ENCODE peak calls at places on chromosomes 1 and 21, in eight cellular contexts. B is ureter, T is HFFc6, L is head of caudate nucleus, M is GM04504, O is RCC 7860, N is mucosa of gallbladder, K is hypothalamus. D is an unnamed sample.

GRCh38 chr21:25934771-25935224 is 200.0 kb downstream of the GABPA start:
- DNase-seq in N (peak; percentile 51), M (peak; percentile 87), L (no peak), B (peak; percentile 70), T (peak; percentile 92), K (no peak), O (peak; percentile 93), D (no peak)

GRCh38 chr1:6465461-6466005 is 440 bp downstream of the TNFRSF25 start:
- DNase-seq in O (no peak), K (no peak), B (no peak), M (no peak), T (no peak), L (no peak), N (no peak), D (no peak)

GRCh38 chr1:156910309-156910782 is 10.1 kb upstream of the LRRC71 start:
- DNase-seq in B (no peak), M (no peak), L (peak; percentile 20), K (no peak), N (no peak), O (no peak), T (no peak), D (no peak)

GRCh38 chr1:163912491-163912890 is 590.7 kb downstream of the NUF2 start:
- DNase-seq in N (no peak), T (peak; percentile 10), B (no peak), M (peak; percentile 33), K (no peak), L (no peak), O (no peak), D (no peak)

GRCh38 chr1:45543599-45544417 is 6.8 kb upstream of the AKR1A1 start:
- DNase-seq in B (peak; percentile 64), O (peak; percentile 23), M (no peak), T (no peak), N (peak; percentile 59), K (peak; percentile 2), L (peak; percentile 26), D (no peak)

GRCh38 chr1:47713960-47714359 is 276.1 kb downstream of the FOXD2 start:
- DNase-seq in L (no peak), T (no peak), O (no peak), N (no peak), M (no peak), B (no peak), K (no peak), D (no peak)

GRCh38 chr1:2492091-2492490 is 16.0 kb downstream of the PLCH2 start:
- DNase-seq in O (no peak), N (no peak), K (no peak), B (no peak), L (no peak), M (no peak), T (no peak), D (no peak)

GRCh38 chr1:65148548-65149390 is 766 bp downstream of the AK4 start:
- DNase-seq in M (no peak), T (no peak), N (peak; percentile 31), O (peak; percentile 51), K (peak; percentile 30), B (peak; percentile 69), L (peak; percentile 23), D (no peak)

GRCh38 chr1:206477581-206478380 is 7.5 kb downstream of the IKBKE start:
- DNase-seq in K (no peak), L (no peak), B (no peak), T (no peak), O (no peak), N (no peak), M (no peak), D (no peak)

GRCh38 chr1:11927866-11928592 is 1.8 kb upstream of the KIAA2013 start:
- DNase-seq in K (no peak), O (no peak), L (no peak), T (no peak), B (no peak), M (no peak), N (no peak), D (no peak)

GRCh38 chr1:6245086-6245868 is 1.3 kb downstream of the HES3 start:
- DNase-seq in L (peak; percentile 57), T (peak; percentile 58), N (peak; percentile 79), K (peak; percentile 47), M (no peak), O (peak; percentile 50), B (peak; percentile 85), D (no peak)

GRCh38 chr1:220217383-220217988 is 54.8 kb downstream of the RAB3GAP2 start:
- DNase-seq in B (no peak), K (no peak), N (no peak), M (no peak), L (no peak), T (no peak), O (no peak), D (no peak)

GRCh38 chr1:210558302-210558701 is 229.6 kb downstream of the HHAT start:
- DNase-seq in N (peak; percentile 34), O (no peak), T (no peak), K (no peak), B (no peak), L (no peak), M (no peak), D (no peak)

GRCh38 chr1:165914136-165914798 is 86.9 kb downstream of the UCK2 start:
- DNase-seq in K (peak; percentile 12), M (peak; percentile 76), N (peak; percentile 83), O (peak; percentile 66), L (peak; percentile 58), T (peak; percentile 87), B (peak; percentile 79), D (no peak)

GRCh38 chr1:226064816-226065248 is 2.3 kb downstream of the H3-3A start:
- DNase-seq in N (peak; percentile 56), T (peak; percentile 52), L (no peak), K (no peak), O (peak; percentile 37), M (peak; percentile 33), B (no peak), D (no peak)

D was measured in substantia nigra.